ENCODE peak calls at places on chromosome 18, in five cellular contexts. E is A549, N is K562, A is adipocyte, V is lower lobe of right lung. O is an unnamed sample. For H3K4me1, the result is how much of the 10 kb centered on the place peaks cover.

GRCh38 chr18:58257461-58257860 is 213.4 kb downstream of the NEDD4L start:
- DNase-seq in E (no peak), N (peak), A (peak), V (no peak), O (no peak)

GRCh38 chr18:5895300-5895885 is at the start of gene TMEM200C:
- DNase-seq in E (no peak), N (peak), A (peak), V (peak), O (peak)

GRCh38 chr18:7272268-7273049 is 41.6 kb downstream of the LRRC30 start:
- DNase-seq in E (peak), N (no peak), A (peak), V (peak), O (no peak)

GRCh38 chr18:7381307-7381706 is 150.4 kb downstream of the LRRC30 start:
- DNase-seq in E (no peak), N (no peak), A (no peak), V (no peak), O (no peak)

GRCh38 chr18:12474876-12475275 is 67.1 kb downstream of the PRELID3A start:
- DNase-seq in E (no peak), N (no peak), A (no peak), V (no peak), O (no peak)

GRCh38 chr18:10488022-10488421 is 33.6 kb downstream of the APCDD1 start:
- DNase-seq in E (no peak), N (no peak), A (no peak), V (no peak), O (no peak)

GRCh38 chr18:35334821-35335220 is 9.4 kb downstream of the ZNF24 start:
- DNase-seq in E (no peak), N (no peak), A (peak), V (no peak), O (no peak)

GRCh38 chr18:49734836-49735235 is 78.5 kb downstream of the ACAA2 start:
- DNase-seq in E (no peak), N (no peak), A (no peak), V (no peak), O (no peak)

GRCh38 chr18:59908790-59909189 is 9.0 kb downstream of the PMAIP1 start:
- DNase-seq in E (no peak), N (no peak), A (no peak), V (no peak), O (peak)
- H3K4me1 ChIP-seq in E (under half), N (under half), A (under half), V (under half), O (half or more)

GRCh38 chr18:76824754-76825153 is 2.4 kb downstream of the ZNF236 start:
- DNase-seq in E (no peak), N (no peak), A (no peak), V (no peak), O (no peak)
- H3K4me1 ChIP-seq in E (under half), N (under half), A (under half), V (under half), O (under half)

GRCh38 chr18:47915930-47916329 is 14.5 kb downstream of the SMAD2 start:
- DNase-seq in E (no peak), N (no peak), A (no peak), V (no peak), O (no peak)

GRCh38 chr18:47912343-47912742 is 18.1 kb downstream of the SMAD2 start:
- DNase-seq in E (no peak), N (no peak), A (peak), V (no peak), O (no peak)

GRCh38 chr18:47915229-47915628 is 15.2 kb downstream of the SMAD2 start:
- DNase-seq in E (no peak), N (no peak), A (no peak), V (no peak), O (no peak)

GRCh38 chr18:47911877-47912276 is 18.6 kb downstream of the SMAD2 start:
- DNase-seq in E (no peak), N (peak), A (no peak), V (no peak), O (no peak)

GRCh38 chr18:47912794-47913594 is 17.5 kb downstream of the SMAD2 start:
- DNase-seq in E (no peak), N (no peak), A (peak), V (no peak), O (no peak)
- H3K4me1 ChIP-seq in E (half or more), N (under half), A (under half), V (under half), O (under half)

GRCh38 chr18:62336618-62337017 is 11.5 kb downstream of the TNFRSF11A start:
- DNase-seq in E (no peak), N (no peak), A (no peak), V (no peak), O (no peak)
- H3K4me1 ChIP-seq in E (under half), N (under half), A (under half), V (under half), O (under half)

GRCh38 chr18:62536005-62536404 is 13.2 kb downstream of the ZCCHC2 start:
- DNase-seq in E (no peak), N (no peak), A (no peak), V (no peak), O (no peak)
- H3K4me1 ChIP-seq in E (under half), N (under half), A (under half), V (under half), O (under half)

DNA sequence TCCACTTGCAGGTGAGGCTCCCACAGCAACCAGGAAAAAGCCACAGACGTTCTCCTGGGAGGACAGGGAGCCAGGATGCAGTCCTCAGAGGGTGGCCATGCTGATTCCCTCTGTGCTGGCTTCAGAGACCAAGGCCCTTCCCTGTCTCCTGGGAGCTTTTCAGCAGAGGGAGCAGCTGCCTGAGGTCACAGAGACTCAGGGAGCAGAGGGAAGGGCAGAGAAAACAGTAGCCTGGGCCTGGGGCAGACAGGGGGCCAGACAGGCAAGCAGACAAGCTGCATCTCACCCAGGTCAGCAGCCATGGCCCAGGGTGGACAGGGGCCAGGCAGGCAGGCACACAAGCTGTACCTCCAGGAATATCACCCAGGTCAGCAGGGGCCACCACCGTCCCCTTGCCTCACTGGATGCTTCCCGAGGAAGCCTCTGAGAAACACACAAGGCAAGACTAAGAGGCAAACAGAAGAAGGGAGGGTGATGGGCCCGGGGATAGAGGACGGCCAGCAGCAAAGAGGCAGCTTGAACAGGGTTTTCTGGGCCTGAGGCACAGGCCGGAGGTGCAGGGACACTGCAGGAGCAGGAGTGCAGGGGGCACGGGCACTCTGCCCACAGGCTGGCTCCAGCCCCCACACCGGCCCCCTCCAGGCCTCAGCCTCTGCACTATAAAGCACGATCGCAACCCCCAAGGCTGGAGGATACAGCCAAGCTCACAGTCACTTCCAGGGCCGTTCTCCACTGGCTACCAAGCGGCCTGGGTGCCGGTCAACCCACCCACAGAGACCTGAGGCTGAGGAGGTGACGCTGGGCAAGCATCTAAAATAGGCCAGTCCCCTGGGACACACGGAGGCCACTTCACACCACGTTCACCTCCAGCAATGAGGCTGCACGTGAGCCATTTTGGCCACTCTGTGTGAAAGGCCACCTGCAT is 6.1 kb downstream of the SLC66A2 start:
- DNase-seq in E (no peak), N (no peak), A (no peak), V (peak), O (no peak)
- H3K4me1 ChIP-seq in E (under half), N (under half), A (half or more), V (half or more), O (under half)